ENCODE peak calls at places on chromosomes 5 and 9, in five cellular contexts. One of them, this sample, is unnamed.

GRCh38 chr9:14342746-14343145 is 28.8 kb upstream of the NFIB start:
- DNase-seq in HepG2: no peak
- DNase-seq in HCT116: no peak
- DNase-seq in GM12878: no peak
- DNase-seq in K562: no peak
- DNase-seq in this sample: no peak

GRCh38 chr9:134130503-134131375 is 5.1 kb upstream of the WDR5 start:
- DNase-seq in HepG2: peak
- DNase-seq in HCT116: no peak
- DNase-seq in GM12878: no peak
- DNase-seq in K562: no peak
- DNase-seq in this sample: no peak

GRCh38 chr5:10351199-10351881 is 2.2 kb upstream of the MARCHF6 start:
- DNase-seq in HepG2: peak
- DNase-seq in HCT116: no peak
- DNase-seq in GM12878: no peak
- DNase-seq in K562: no peak
- DNase-seq in this sample: no peak

GRCh38 chr5:24364711-24365110 is 280.1 kb downstream of the CDH10 start:
- DNase-seq in HepG2: no peak
- DNase-seq in HCT116: no peak
- DNase-seq in GM12878: no peak
- DNase-seq in K562: no peak
- DNase-seq in this sample: no peak

GRCh38 chr9:22683393-22684075 is 236.9 kb downstream of the DMRTA1 start:
- DNase-seq in HepG2: no peak
- DNase-seq in HCT116: no peak
- DNase-seq in GM12878: no peak
- DNase-seq in K562: no peak
- DNase-seq in this sample: no peak

GRCh38 chr5:174446988-174447387 is 277.4 kb upstream of the MSX2 start:
- DNase-seq in HepG2: no peak
- DNase-seq in HCT116: no peak
- DNase-seq in GM12878: no peak
- DNase-seq in K562: no peak
- DNase-seq in this sample: no peak

GRCh38 chr5:68315679-68316271 is 100.2 kb downstream of the PIK3R1 start:
- DNase-seq in HepG2: no peak
- DNase-seq in HCT116: no peak
- DNase-seq in GM12878: peak
- DNase-seq in K562: no peak
- DNase-seq in this sample: no peak

GRCh38 chr9:15642369-15642962 is 89.6 kb downstream of the CCDC171 start:
- DNase-seq in HepG2: peak
- DNase-seq in HCT116: peak
- DNase-seq in GM12878: no peak
- DNase-seq in K562: peak
- DNase-seq in this sample: peak

GRCh38 chr9:22307013-22307711 is 139.5 kb upstream of the DMRTA1 start:
- DNase-seq in HepG2: peak
- DNase-seq in HCT116: peak
- DNase-seq in GM12878: no peak
- DNase-seq in K562: no peak
- DNase-seq in this sample: no peak

GRCh38 chr9:127878652-127879377 is 1.3 kb upstream of the AK1 start:
- DNase-seq in HepG2: no peak
- DNase-seq in HCT116: no peak
- DNase-seq in GM12878: no peak
- DNase-seq in K562: no peak
- DNase-seq in this sample: no peak

GRCh38 chr9:70983723-70984280 is 137.6 kb downstream of the TRPM3 start:
- DNase-seq in HepG2: no peak
- DNase-seq in HCT116: no peak
- DNase-seq in GM12878: no peak
- DNase-seq in K562: no peak
- DNase-seq in this sample: no peak

GRCh38 chr5:61289241-61289640 is 42.8 kb upstream of the ZSWIM6 start:
- DNase-seq in HepG2: no peak
- DNase-seq in HCT116: no peak
- DNase-seq in GM12878: no peak
- DNase-seq in K562: no peak
- DNase-seq in this sample: no peak

GRCh38 chr9:98860871-98861293 is 53.4 kb downstream of the GALNT12 start:
- DNase-seq in HepG2: no peak
- DNase-seq in HCT116: no peak
- DNase-seq in GM12878: no peak
- DNase-seq in K562: no peak
- DNase-seq in this sample: peak

GRCh38 chr5:131795128-131795719 is 1.6 kb downstream of the FNIP1 start:
- DNase-seq in HepG2: no peak
- DNase-seq in HCT116: no peak
- DNase-seq in GM12878: no peak
- DNase-seq in K562: no peak
- DNase-seq in this sample: no peak

GRCh38 chr5:96228449-96228848 is 204.6 kb downstream of the PCSK1 start:
- DNase-seq in HepG2: no peak
- DNase-seq in HCT116: no peak
- DNase-seq in GM12878: no peak
- DNase-seq in K562: no peak
- DNase-seq in this sample: no peak

GRCh38 chr9:126506361-126507317 is 107.1 kb upstream of the LMX1B start:
- DNase-seq in HepG2: no peak
- DNase-seq in HCT116: no peak
- DNase-seq in GM12878: no peak
- DNase-seq in K562: no peak
- DNase-seq in this sample: no peak

GRCh38 chr9:87179556-87180340 is 232.4 kb upstream of the GAS1 start:
- DNase-seq in HepG2: no peak
- DNase-seq in HCT116: no peak
- DNase-seq in GM12878: no peak
- DNase-seq in K562: no peak
- DNase-seq in this sample: no peak

GRCh38 chr5:2920312-2920711 is 168.8 kb upstream of the IRX2 start:
- DNase-seq in HepG2: no peak
- DNase-seq in HCT116: no peak
- DNase-seq in GM12878: no peak
- DNase-seq in K562: no peak
- DNase-seq in this sample: no peak

GRCh38 chr5:14851067-14851422 is 20.5 kb downstream of the ANKH start:
- DNase-seq in HepG2: peak
- DNase-seq in HCT116: no peak
- DNase-seq in GM12878: no peak
- DNase-seq in K562: no peak
- DNase-seq in this sample: no peak

GRCh38 chr5:10320793-10321192 is 13.1 kb upstream of the CMBL start:
- DNase-seq in HepG2: no peak
- DNase-seq in HCT116: no peak
- DNase-seq in GM12878: no peak
- DNase-seq in K562: peak
- DNase-seq in this sample: no peak

GRCh38 chr5:43485406-43485805 is 1.7 kb upstream of the TMEM267 start:
- DNase-seq in HepG2: peak
- DNase-seq in HCT116: no peak
- DNase-seq in GM12878: no peak
- DNase-seq in K562: no peak
- DNase-seq in this sample: no peak

GRCh38 chr9:129338701-129339445 is 160.8 kb upstream of the IER5L start:
- DNase-seq in HepG2: no peak
- DNase-seq in HCT116: no peak
- DNase-seq in GM12878: no peak
- DNase-seq in K562: no peak
- DNase-seq in this sample: no peak

GRCh38 chr9:127982912-127983311 is 2.1 kb upstream of the EEIG1 start:
- DNase-seq in HepG2: no peak
- DNase-seq in HCT116: no peak
- DNase-seq in GM12878: no peak
- DNase-seq in K562: no peak
- DNase-seq in this sample: no peak

GRCh38 chr5:133820516-133820915 is 147.9 kb downstream of the C5orf15 start:
- DNase-seq in HepG2: no peak
- DNase-seq in HCT116: no peak
- DNase-seq in GM12878: no peak
- DNase-seq in K562: no peak
- DNase-seq in this sample: no peak

GRCh38 chr5:113081881-113082546 is 105.4 kb downstream of the DCP2 start:
- DNase-seq in HepG2: no peak
- DNase-seq in HCT116: no peak
- DNase-seq in GM12878: no peak
- DNase-seq in K562: no peak
- DNase-seq in this sample: no peak

GRCh38 chr5:126477281-126477680 is 54.1 kb downstream of the GRAMD2B start:
- DNase-seq in HepG2: no peak
- DNase-seq in HCT116: no peak
- DNase-seq in GM12878: no peak
- DNase-seq in K562: no peak
- DNase-seq in this sample: no peak

GRCh38 chr9:79567671-79568098 is 4.1 kb upstream of the TLE4 start:
- DNase-seq in HepG2: no peak
- DNase-seq in HCT116: no peak
- DNase-seq in GM12878: no peak
- DNase-seq in K562: no peak
- DNase-seq in this sample: no peak

GRCh38 chr5:59317023-59317771 is 576.3 kb downstream of the PDE4D start:
- DNase-seq in HepG2: no peak
- DNase-seq in HCT116: no peak
- DNase-seq in GM12878: no peak
- DNase-seq in K562: no peak
- DNase-seq in this sample: peak

GRCh38 chr5:90792725-90793124 is 234.1 kb downstream of the ADGRV1 start:
- DNase-seq in HepG2: no peak
- DNase-seq in HCT116: no peak
- DNase-seq in GM12878: no peak
- DNase-seq in K562: no peak
- DNase-seq in this sample: no peak

DNA sequence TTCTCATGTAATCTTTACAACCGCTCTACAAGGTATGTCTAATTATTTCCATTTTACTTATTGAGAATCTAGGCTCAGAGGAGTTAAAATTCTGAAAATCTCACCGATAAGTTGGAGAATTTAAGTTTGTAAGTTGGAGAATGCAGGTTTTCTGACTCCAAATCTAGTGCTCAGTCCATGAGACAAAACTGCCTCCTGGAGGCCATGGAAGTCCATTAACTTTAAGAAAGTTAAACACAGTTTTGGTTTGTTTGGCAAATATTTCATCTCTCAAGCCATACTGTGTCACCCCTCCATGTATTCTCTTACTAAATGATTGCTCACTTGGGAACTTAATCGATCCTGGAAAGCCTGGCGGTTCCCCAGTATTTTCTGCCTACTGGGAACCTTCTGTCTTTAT is 52.6 kb downstream of the INIP start:
- DNase-seq in HepG2: no peak
- DNase-seq in HCT116: no peak
- DNase-seq in GM12878: no peak
- DNase-seq in K562: no peak
- DNase-seq in this sample: no peak
- TF ChIP-seq ZBTB33 in HepG2: no peak
- TF ChIP-seq ZBTB33 in HCT116: no peak
- TF ChIP-seq ZBTB33 in GM12878: no peak
- TF ChIP-seq ZBTB33 in K562: no peak
- TF ChIP-seq ZBTB33 in this sample: no peak

DNA sequence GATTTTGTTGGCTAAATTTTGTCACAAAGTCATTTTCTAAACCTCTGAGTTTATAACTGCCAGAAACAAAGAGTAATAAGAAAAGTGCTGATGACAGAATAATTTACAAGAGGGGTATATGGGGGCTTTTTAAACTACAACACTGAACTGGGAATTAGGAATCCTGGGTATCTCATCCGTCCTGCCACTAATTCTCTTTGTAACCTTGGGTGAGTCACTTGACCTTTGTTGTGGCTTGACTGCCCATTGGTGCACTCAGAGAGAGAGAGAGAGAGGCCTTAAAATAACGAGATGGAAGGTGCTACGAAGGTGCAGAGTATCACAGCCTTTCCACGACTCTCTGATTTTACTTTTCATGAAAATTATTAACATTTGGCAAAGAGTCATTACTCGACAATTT is 130.3 kb upstream of the CNTLN start:
- DNase-seq in HepG2: no peak
- DNase-seq in HCT116: no peak
- DNase-seq in GM12878: no peak
- DNase-seq in K562: no peak
- DNase-seq in this sample: no peak
- TF ChIP-seq ZBTB33 in HepG2: no peak
- TF ChIP-seq ZBTB33 in HCT116: no peak
- TF ChIP-seq ZBTB33 in GM12878: no peak
- TF ChIP-seq ZBTB33 in K562: no peak
- TF ChIP-seq ZBTB33 in this sample: no peak

DNA sequence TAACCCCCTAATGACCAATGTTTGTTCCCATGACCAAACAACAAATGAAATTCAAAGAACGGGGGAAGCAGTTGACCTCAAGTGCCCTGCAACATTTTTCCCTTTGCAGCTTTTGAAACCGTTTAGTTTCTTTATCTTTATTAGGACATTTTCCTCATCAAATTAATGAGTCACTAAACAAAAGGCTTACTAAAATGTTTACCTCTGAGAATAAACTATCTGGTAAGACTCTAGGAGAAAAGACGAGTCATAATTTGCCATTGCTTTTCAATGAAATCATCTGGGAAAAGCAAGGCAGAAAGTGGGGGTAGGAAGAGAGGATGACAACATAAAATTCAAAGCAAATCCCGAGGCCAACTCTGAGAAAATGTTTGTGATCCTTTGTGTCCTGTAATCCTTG is 57.3 kb downstream of the LHFPL2 start:
- DNase-seq in HepG2: peak
- DNase-seq in HCT116: peak
- DNase-seq in GM12878: no peak
- DNase-seq in K562: no peak
- DNase-seq in this sample: no peak
- TF ChIP-seq ZBTB33 in HepG2: no peak
- TF ChIP-seq ZBTB33 in HCT116: no peak
- TF ChIP-seq ZBTB33 in GM12878: no peak
- TF ChIP-seq ZBTB33 in K562: no peak
- TF ChIP-seq ZBTB33 in this sample: no peak

GRCh38 chr5:87120518-87121314 is 147.0 kb upstream of the RASA1 start:
- DNase-seq in HepG2: no peak
- DNase-seq in HCT116: peak
- DNase-seq in GM12878: no peak
- DNase-seq in K562: no peak
- DNase-seq in this sample: no peak
- TF ChIP-seq ZBTB33 in HepG2: no peak
- TF ChIP-seq ZBTB33 in HCT116: no peak
- TF ChIP-seq ZBTB33 in GM12878: no peak
- TF ChIP-seq ZBTB33 in K562: no peak
- TF ChIP-seq ZBTB33 in this sample: peak

DNA sequence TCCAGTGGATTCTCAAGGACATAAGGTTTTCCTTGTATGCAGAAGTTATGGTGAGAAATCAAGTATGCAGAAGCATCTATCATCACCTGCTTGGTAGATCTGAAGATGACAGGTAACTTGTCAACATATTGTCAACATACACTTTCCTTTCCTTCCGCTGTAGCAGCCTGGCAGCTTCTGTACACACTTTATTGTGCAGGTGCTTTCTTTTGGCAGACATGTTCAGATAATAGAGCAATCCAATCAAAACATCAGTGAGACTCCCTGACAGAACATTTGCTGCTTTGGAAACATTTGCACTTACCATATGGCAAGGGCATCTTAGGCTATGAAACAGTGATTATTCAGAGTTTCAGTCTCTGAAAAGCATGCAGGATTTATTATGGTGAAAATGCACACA is 161.1 kb upstream of the CDH12 start:
- DNase-seq in HepG2: no peak
- DNase-seq in HCT116: no peak
- DNase-seq in GM12878: no peak
- DNase-seq in K562: no peak
- DNase-seq in this sample: no peak
- TF ChIP-seq ZBTB33 in HepG2: no peak
- TF ChIP-seq ZBTB33 in HCT116: no peak
- TF ChIP-seq ZBTB33 in GM12878: no peak
- TF ChIP-seq ZBTB33 in K562: no peak
- TF ChIP-seq ZBTB33 in this sample: no peak

This sample was measured in SK-N-SH.